ENCODE peak calls at places on chromosomes 7 and 10, in five cellular contexts. One of them, this sample, is unnamed.

GRCh38 chr7:126803060-126803665 is 449.6 kb downstream of the GRM8 start:
- DNase-seq in Caco-2: peak
- DNase-seq in fibroblast of villous mesenchyme: peak
- DNase-seq in neural progenitor cell: peak
- DNase-seq in LNCaP clone FGC: peak
- DNase-seq in this sample: peak

GRCh38 chr7:121298831-121299239 is 30.0 kb upstream of the WNT16 start:
- DNase-seq in Caco-2: no peak
- DNase-seq in fibroblast of villous mesenchyme: no peak
- DNase-seq in neural progenitor cell: no peak
- DNase-seq in LNCaP clone FGC: no peak
- DNase-seq in this sample: no peak

GRCh38 chr10:71213127-71213616 is 802 bp downstream of the UNC5B start:
- DNase-seq in Caco-2: peak
- DNase-seq in fibroblast of villous mesenchyme: peak
- DNase-seq in neural progenitor cell: peak
- DNase-seq in LNCaP clone FGC: peak
- DNase-seq in this sample: no peak

GRCh38 chr7:138890782-138891445 is 90.3 kb downstream of the KIAA1549 start:
- DNase-seq in Caco-2: peak
- DNase-seq in fibroblast of villous mesenchyme: peak
- DNase-seq in neural progenitor cell: no peak
- DNase-seq in LNCaP clone FGC: no peak
- DNase-seq in this sample: no peak

GRCh38 chr10:122333037-122333436 is 41.5 kb upstream of the PLEKHA1 start:
- DNase-seq in Caco-2: no peak
- DNase-seq in fibroblast of villous mesenchyme: no peak
- DNase-seq in neural progenitor cell: no peak
- DNase-seq in LNCaP clone FGC: no peak
- DNase-seq in this sample: no peak

GRCh38 chr7:15554081-15554480 is 7.7 kb downstream of the AGMO start:
- DNase-seq in Caco-2: no peak
- DNase-seq in fibroblast of villous mesenchyme: peak
- DNase-seq in neural progenitor cell: no peak
- DNase-seq in LNCaP clone FGC: no peak
- DNase-seq in this sample: no peak

GRCh38 chr10:52778511-52779392 is 6.2 kb upstream of the MBL2 start:
- DNase-seq in Caco-2: no peak
- DNase-seq in fibroblast of villous mesenchyme: peak
- DNase-seq in neural progenitor cell: peak
- DNase-seq in LNCaP clone FGC: no peak
- DNase-seq in this sample: no peak

GRCh38 chr7:44884553-44885393 is 557 bp downstream of the PURB start:
- DNase-seq in Caco-2: peak
- DNase-seq in fibroblast of villous mesenchyme: peak
- DNase-seq in neural progenitor cell: peak
- DNase-seq in LNCaP clone FGC: peak
- DNase-seq in this sample: no peak

GRCh38 chr7:133705596-133705995 is 421.5 kb upstream of the LRGUK start:
- DNase-seq in Caco-2: no peak
- DNase-seq in fibroblast of villous mesenchyme: peak
- DNase-seq in neural progenitor cell: no peak
- DNase-seq in LNCaP clone FGC: no peak
- DNase-seq in this sample: no peak

GRCh38 chr7:57867884-57868701 is 418.1 kb downstream of the ZNF716 start:
- DNase-seq in Caco-2: no peak
- DNase-seq in fibroblast of villous mesenchyme: no peak
- DNase-seq in neural progenitor cell: no peak
- DNase-seq in LNCaP clone FGC: no peak
- DNase-seq in this sample: no peak

GRCh38 chr7:94578615-94579014 is 69.0 kb downstream of the CASD1 start:
- DNase-seq in Caco-2: no peak
- DNase-seq in fibroblast of villous mesenchyme: no peak
- DNase-seq in neural progenitor cell: no peak
- DNase-seq in LNCaP clone FGC: no peak
- DNase-seq in this sample: no peak

GRCh38 chr10:125820705-125821104 is 2.4 kb downstream of the UROS start:
- DNase-seq in Caco-2: no peak
- DNase-seq in fibroblast of villous mesenchyme: no peak
- DNase-seq in neural progenitor cell: no peak
- DNase-seq in LNCaP clone FGC: no peak
- DNase-seq in this sample: no peak
- H3K4me3 ChIP-seq in Caco-2: no peak
- H3K4me3 ChIP-seq in fibroblast of villous mesenchyme: no peak
- H3K4me3 ChIP-seq in neural progenitor cell: no peak
- H3K4me3 ChIP-seq in LNCaP clone FGC: no peak
- H3K4me3 ChIP-seq in this sample: no peak

GRCh38 chr10:118045842-118046490 is 775 bp downstream of the RAB11FIP2 start:
- DNase-seq in Caco-2: peak
- DNase-seq in fibroblast of villous mesenchyme: peak
- DNase-seq in neural progenitor cell: no peak
- DNase-seq in LNCaP clone FGC: no peak
- DNase-seq in this sample: no peak
- TF ChIP-seq CTCF in Caco-2: no peak
- TF ChIP-seq CTCF in fibroblast of villous mesenchyme: no peak
- TF ChIP-seq CTCF in neural progenitor cell: no peak
- TF ChIP-seq CTCF in LNCaP clone FGC: no peak
- TF ChIP-seq CTCF in this sample: no peak

GRCh38 chr7:32318300-32319018 is 171.7 kb downstream of the LSM5 start:
- DNase-seq in Caco-2: no peak
- DNase-seq in fibroblast of villous mesenchyme: no peak
- DNase-seq in neural progenitor cell: no peak
- DNase-seq in LNCaP clone FGC: no peak
- DNase-seq in this sample: no peak
- H3K4me3 ChIP-seq in Caco-2: no peak
- H3K4me3 ChIP-seq in fibroblast of villous mesenchyme: no peak
- H3K4me3 ChIP-seq in neural progenitor cell: no peak
- H3K4me3 ChIP-seq in LNCaP clone FGC: no peak
- H3K4me3 ChIP-seq in this sample: no peak

DNA sequence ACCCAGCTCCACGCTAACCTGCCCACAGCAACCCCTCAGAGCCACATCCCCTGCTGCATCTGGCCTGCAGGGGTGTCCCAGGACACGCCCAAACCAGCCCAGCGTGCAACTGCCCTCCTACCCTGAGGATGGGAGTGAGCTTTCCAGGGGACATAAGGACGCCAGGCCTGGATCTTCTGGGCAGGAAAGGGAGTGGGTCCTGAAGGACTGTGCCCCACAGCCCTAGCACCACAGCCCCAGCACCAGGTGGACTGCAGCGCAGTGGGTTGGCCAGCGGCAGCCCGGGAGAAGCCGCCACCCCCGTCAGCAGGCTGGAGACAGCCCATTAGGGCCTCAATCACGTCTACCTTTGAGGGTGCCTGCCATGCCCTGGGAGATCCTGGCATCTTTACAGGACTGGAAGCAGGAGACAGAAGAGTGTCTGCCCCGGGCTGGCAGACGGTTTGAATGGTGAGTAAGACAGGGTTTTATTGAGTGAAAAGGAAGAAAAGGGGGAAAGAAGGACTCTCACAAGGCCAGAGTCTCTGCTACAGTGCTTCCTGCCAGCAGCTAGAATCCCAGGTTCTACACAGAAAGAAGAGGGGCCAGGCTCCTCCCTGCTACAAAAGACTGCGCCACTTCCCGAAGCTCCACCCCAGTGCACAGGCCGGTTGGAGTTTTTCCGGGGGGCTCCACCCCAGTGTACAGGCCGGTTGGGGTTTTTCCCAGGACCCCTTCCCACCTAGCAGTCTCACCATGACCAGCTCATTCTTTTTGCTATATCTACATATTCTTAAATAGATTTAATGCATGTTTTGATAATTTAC is 69.8 kb upstream of the KCTD7 start:
- DNase-seq in Caco-2: no peak
- DNase-seq in fibroblast of villous mesenchyme: no peak
- DNase-seq in neural progenitor cell: no peak
- DNase-seq in LNCaP clone FGC: no peak
- DNase-seq in this sample: no peak
- TF ChIP-seq CTCF in Caco-2: no peak
- TF ChIP-seq CTCF in fibroblast of villous mesenchyme: no peak
- TF ChIP-seq CTCF in neural progenitor cell: no peak
- TF ChIP-seq CTCF in LNCaP clone FGC: no peak
- TF ChIP-seq CTCF in this sample: no peak

This sample was measured in GM12864.